ENCODE peak calls at places on chromosome X, in seven cellular contexts. H, V, J, X, L, I and W are unnamed samples.

GRCh38 chrX:141278306-141278705 is 36.0 kb upstream of the SPANXC start:
- DNase-seq in H (no peak), V (peak), J (no peak), X (no peak), L (peak), I (no peak), W (no peak)

GRCh38 chrX:7147431-7147977 is at the start of gene STS:
- DNase-seq in H (peak), V (peak), J (peak), X (no peak), L (peak), I (peak), W (peak)

GRCh38 chrX:21723097-21723496 is 34.8 kb downstream of the SMPX start:
- DNase-seq in H (no peak), V (no peak), J (no peak), X (no peak), L (peak), I (no peak), W (no peak)

GRCh38 chrX:100931925-100932285 is 3.2 kb upstream of the XKRX start:
- DNase-seq in H (no peak), V (no peak), J (no peak), X (no peak), L (no peak), I (no peak), W (no peak)

GRCh38 chrX:259692-260355 is 21.4 kb upstream of the PLCXD1 start:
- DNase-seq in H (no peak), V (no peak), J (no peak), X (no peak), L (no peak), I (no peak), W (no peak)

GRCh38 chrX:20393944-20394343 is 127.2 kb upstream of the RPS6KA3 start:
- DNase-seq in H (no peak), V (no peak), J (no peak), X (no peak), L (no peak), I (no peak), W (no peak)

GRCh38 chrX:14243823-14244222 is 214.1 kb upstream of the GEMIN8 start:
- DNase-seq in H (no peak), V (no peak), J (no peak), X (no peak), L (no peak), I (no peak), W (no peak)

GRCh38 chrX:122504026-122504425 is 680.1 kb upstream of the GRIA3 start:
- DNase-seq in H (no peak), V (no peak), J (no peak), X (no peak), L (no peak), I (no peak), W (no peak)

GRCh38 chrX:129663171-129663570 is 8.4 kb upstream of the APLN start:
- DNase-seq in H (no peak), V (no peak), J (no peak), X (no peak), L (no peak), I (no peak), W (no peak)